ENCODE peak calls at places on chromosomes 11 and 22, in eight cellular contexts. L is mesendoderm, A is neuronal stem cell, H is heart right ventricle, C is left ventricle myocardium inferior, M is H7, Q is WERI-Rb-1, O is upper lobe of right lung. P is an unnamed sample.
A peak's percentile ranks its signal among the peaks of the same experiment; 100 is the strongest.

GRCh38 chr11:69094111-69094914 is 45.6 kb downstream of the TPCN2 start:
- DNase-seq in L (no peak), A (no peak), H (no peak), C (no peak), M (peak; percentile 76), Q (no peak), O (no peak), P (no peak)

GRCh38 chr22:48464246-48464645 is 1363.4 kb downstream of the BRD1 start:
- DNase-seq in L (peak; percentile 78), A (no peak), H (no peak), C (no peak), M (peak; percentile 46), Q (no peak), O (peak; percentile 51), P (no peak)

GRCh38 chr11:597166-597725 is 18.5 kb downstream of the IRF7 start:
- DNase-seq in L (peak; percentile 41), A (no peak), H (no peak), C (no peak), M (peak; percentile 93), Q (no peak), O (no peak), P (no peak)

GRCh38 chr11:108035690-108036089 is 27.0 kb downstream of the CUL5 start:
- DNase-seq in L (peak; percentile 31), A (no peak), H (no peak), C (no peak), M (no peak), Q (no peak), O (no peak), P (no peak)

GRCh38 chr11:108112059-108112458 is 9.3 kb upstream of the ACAT1 start:
- DNase-seq in L (no peak), A (no peak), H (no peak), C (no peak), M (no peak), Q (no peak), O (no peak), P (no peak)

GRCh38 chr22:48746789-48747425 is 1080.8 kb downstream of the BRD1 start:
- DNase-seq in L (no peak), A (no peak), H (no peak), C (no peak), M (no peak), Q (no peak), O (no peak), P (no peak)

GRCh38 chr11:110022548-110022947 is 70.6 kb upstream of the ZC3H12C start:
- DNase-seq in L (no peak), A (no peak), H (no peak), C (no peak), M (no peak), Q (no peak), O (no peak), P (peak; percentile 26)

GRCh38 chr11:62922653-62923371 is 1.6 kb upstream of the CHRM1 start:
- DNase-seq in L (peak; percentile 40), A (no peak), H (no peak), C (no peak), M (peak; percentile 83), Q (no peak), O (peak; percentile 65), P (no peak)

GRCh38 chr22:50271519-50271970 is 1.4 kb upstream of the MAPK11 start:
- DNase-seq in L (peak; percentile 77), A (peak; percentile 89), H (peak; percentile 79), C (peak; percentile 71), M (peak; percentile 98), Q (peak; percentile 86), O (peak; percentile 84), P (peak; percentile 54)

GRCh38 chr11:16171882-16172281 is 184.5 kb downstream of the SOX6 start:
- DNase-seq in L (no peak), A (no peak), H (no peak), C (no peak), M (no peak), Q (no peak), O (no peak), P (no peak)
- H3K4me3 ChIP-seq in L (no peak overlapping the region), A (no peak overlapping the region), H (no peak overlapping the region), C (no peak overlapping the region), M (no peak overlapping the region), Q (no peak overlapping the region), O (no peak overlapping the region), P (no peak overlapping the region)

GRCh38 chr22:30821863-30822215 is 127.2 kb downstream of the OSBP2 start:
- DNase-seq in L (no peak), A (no peak), H (no peak), C (no peak), M (peak; percentile 63), Q (no peak), O (no peak), P (no peak)
- H3K4me3 ChIP-seq in L (no peak overlapping the region), A (no peak overlapping the region), H (peak overlapping the region; percentile 27), C (peak overlapping the region; percentile 69), M (peak overlapping the region; percentile 54), Q (no peak overlapping the region), O (peak overlapping the region; percentile 42), P (peak overlapping the region; percentile 39)

GRCh38 chr22:19755145-19755710 is 5.3 kb upstream of the TBX1 start:
- DNase-seq in L (no peak), A (no peak), H (no peak), C (no peak), M (peak; percentile 89), Q (no peak), O (no peak), P (no peak)
- H3K4me3 ChIP-seq in L (no peak overlapping the region), A (no peak overlapping the region), H (no peak overlapping the region), C (no peak overlapping the region), M (peak overlapping the region; percentile 23), Q (no peak overlapping the region), O (no peak overlapping the region), P (no peak overlapping the region)

GRCh38 chr11:90179923-90180322 is 42.9 kb downstream of the CHORDC1 start:
- DNase-seq in L (no peak), A (no peak), H (no peak), C (no peak), M (no peak), Q (no peak), O (no peak), P (no peak)
- H3K4me3 ChIP-seq in L (no peak overlapping the region), A (no peak overlapping the region), H (no peak overlapping the region), C (no peak overlapping the region), M (no peak overlapping the region), Q (no peak overlapping the region), O (no peak overlapping the region), P (no peak overlapping the region)